ENCODE peak calls at places on chromosomes 5 and 9, in five cellular contexts. I is cardiac muscle cell, P is PC-3, Y is neural crest cell, H is PC-9. A is an unnamed sample.

GRCh38 chr9:114691046-114691955 is 9.3 kb upstream of the TEX48 start:
- DNase-seq in H (peak), P (peak), Y (no peak), I (no peak), A (no peak)

GRCh38 chr9:92612292-92612691 is 57.6 kb downstream of the IPPK start:
- DNase-seq in H (no peak), P (no peak), I (no peak), Y (no peak), A (no peak)

GRCh38 chr9:6733243-6733642 is 24.5 kb upstream of the KDM4C start:
- DNase-seq in H (no peak), Y (no peak), P (no peak), I (no peak), A (no peak)

GRCh38 chr5:11370985-11371384 is 533.3 kb downstream of the CTNND2 start:
- DNase-seq in P (no peak), H (no peak), I (no peak), Y (no peak), A (no peak)

GRCh38 chr9:75953218-75953617 is 62.7 kb downstream of the PCSK5 start:
- DNase-seq in P (no peak), H (no peak), Y (no peak), I (no peak), A (no peak)

GRCh38 chr5:43041669-43042175 is 1.6 kb upstream of the ANXA2R start:
- DNase-seq in P (peak), H (peak), I (peak), Y (peak), A (peak)

GRCh38 chr5:38556115-38556598 is 289 bp downstream of the LIFR start:
- DNase-seq in I (no peak), P (no peak), H (no peak), Y (peak), A (no peak)

GRCh38 chr9:87662808-87663528 is 63.0 kb upstream of the CTSL start:
- DNase-seq in Y (peak), P (peak), H (peak), I (peak), A (peak)

GRCh38 chr5:53368516-53368915 is 111.9 kb upstream of the FST start:
- DNase-seq in Y (no peak), H (no peak), P (peak), I (no peak), A (no peak)

GRCh38 chr5:179154346-179154990 is 94.3 kb downstream of the ZNF354C start:
- DNase-seq in H (no peak), P (no peak), I (no peak), Y (no peak), A (no peak)

GRCh38 chr5:37568893-37569292 is 189.8 kb downstream of the WDR70 start:
- DNase-seq in P (no peak), Y (no peak), I (no peak), H (no peak), A (no peak)

GRCh38 chr9:99385814-99386279 is 163.8 kb downstream of the SEC61B start:
- DNase-seq in Y (no peak), I (no peak), P (no peak), H (no peak), A (no peak)

GRCh38 chr9:133340916-133341315 is 4.9 kb upstream of the SURF6 start:
- DNase-seq in P (no peak), Y (no peak), I (no peak), H (no peak), A (no peak)

GRCh38 chr9:136539427-136540412 is 6.1 kb downstream of the NOTCH1 start:
- DNase-seq in P (peak), Y (no peak), I (no peak), H (peak), A (peak)

GRCh38 chr9:95193067-95193466 is 124.4 kb downstream of the FANCC start:
- DNase-seq in P (no peak), H (no peak), I (no peak), Y (no peak), A (no peak)
- TF ChIP-seq CTCF in P (peak), H (no peak), I (no peak), Y (peak), A (no peak)

GRCh38 chr9:129697956-129698757 is 32.7 kb downstream of the PRRX2 start:
- DNase-seq in P (no peak), H (no peak), I (no peak), Y (no peak), A (no peak)
- TF ChIP-seq CTCF in P (no peak), H (no peak), I (no peak), Y (no peak), A (no peak)

DNA sequence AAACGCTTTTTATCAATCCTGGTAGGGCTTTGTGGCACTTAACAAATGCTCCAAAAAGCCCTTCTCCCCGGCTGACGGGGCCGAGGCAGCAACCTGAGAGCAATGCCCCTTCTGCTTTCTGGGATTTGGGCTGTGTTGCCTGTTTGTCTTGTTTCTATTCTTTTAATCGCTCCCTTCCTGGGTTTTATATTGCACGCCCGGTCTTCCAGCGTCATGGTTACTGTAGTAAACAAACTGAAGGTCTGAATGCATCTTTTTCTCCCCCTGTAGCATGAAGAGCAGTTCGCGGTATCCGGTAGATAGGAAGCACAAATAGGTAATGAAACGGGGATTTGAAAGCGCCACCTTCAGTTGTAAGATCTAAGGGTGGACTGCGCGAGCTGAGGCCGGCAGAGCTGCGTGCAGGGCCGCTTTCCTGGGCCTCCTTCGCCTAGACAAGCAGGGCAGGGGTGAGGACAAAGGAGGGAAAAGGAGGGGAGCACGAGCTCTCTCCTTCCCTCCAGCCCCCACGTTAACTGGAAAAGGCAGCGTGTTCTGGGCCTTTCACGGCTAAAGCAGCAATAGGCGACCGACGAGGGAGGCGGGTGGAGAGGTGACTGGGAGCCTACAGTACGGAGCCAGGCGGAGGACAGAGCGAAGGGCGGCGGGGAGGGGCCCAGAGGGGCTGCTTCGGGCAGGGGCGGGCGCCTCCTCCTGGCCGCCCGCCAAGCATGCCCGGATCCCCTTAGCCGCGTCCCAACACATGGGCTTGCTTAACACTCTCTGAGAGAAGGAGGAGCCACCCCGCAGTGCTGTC is 49.3 kb upstream of the ZNF366 start:
- DNase-seq in H (peak), Y (peak), I (peak), P (peak), A (peak)
- TF ChIP-seq CTCF in H (no peak), Y (peak), I (peak), P (peak), A (peak)

GRCh38 chr9:1051286-1052118 is 1.3 kb downstream of the DMRT2 start:
- DNase-seq in Y (peak), P (no peak), H (no peak), I (peak), A (peak)

GRCh38 chr9:1052908-1053590 is 2.9 kb downstream of the DMRT2 start:
- DNase-seq in Y (no peak), H (no peak), P (no peak), I (no peak), A (no peak)

GRCh38 chr9:1050125-1050895 is at the start of gene DMRT2:
- DNase-seq in P (no peak), Y (peak), I (peak), H (no peak), A (peak)

GRCh38 chr9:1053848-1054365 is 3.8 kb downstream of the DMRT2 start:
- DNase-seq in I (no peak), P (no peak), H (no peak), Y (no peak), A (no peak)

GRCh38 chr9:1052119-1052907 is 2.2 kb downstream of the DMRT2 start:
- DNase-seq in H (no peak), Y (no peak), P (no peak), I (no peak), A (no peak)
- TF ChIP-seq CTCF in H (no peak), Y (peak), P (no peak), I (no peak), A (no peak)

DNA sequence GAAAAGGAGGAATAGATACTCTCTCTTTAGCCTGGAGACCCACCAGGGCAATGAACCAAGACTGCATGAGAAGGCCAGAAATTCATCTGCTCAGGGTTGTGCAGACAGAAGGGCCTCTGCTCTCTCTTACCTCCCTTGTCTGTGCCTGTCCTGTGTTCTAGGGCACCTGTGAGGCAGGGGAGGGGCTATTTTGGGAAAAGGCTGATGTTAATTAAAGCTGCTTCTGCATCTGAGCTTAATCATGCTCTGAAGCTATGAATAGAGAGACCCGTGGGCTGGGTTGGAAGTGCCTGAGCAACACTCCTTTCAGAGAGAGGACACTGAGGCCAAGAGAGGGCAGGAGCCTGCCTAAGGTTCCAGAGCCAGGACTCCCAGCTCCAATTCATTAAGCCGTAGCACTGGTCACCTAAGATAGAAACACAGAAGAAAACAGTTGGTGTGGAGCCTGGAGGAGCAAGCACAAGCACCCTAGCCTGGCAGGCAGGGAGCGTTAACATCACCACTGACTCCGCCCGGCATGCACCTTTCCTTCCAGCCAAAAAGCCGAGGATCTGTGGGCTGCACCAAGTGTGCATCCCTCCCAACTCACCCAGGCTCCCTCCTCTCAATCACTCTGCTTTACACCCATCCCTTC is 31.4 kb upstream of the STING1 start:
- DNase-seq in H (no peak), P (no peak), I (no peak), Y (no peak), A (no peak)
- TF ChIP-seq CTCF in H (peak), P (no peak), I (no peak), Y (no peak), A (peak)

DNA sequence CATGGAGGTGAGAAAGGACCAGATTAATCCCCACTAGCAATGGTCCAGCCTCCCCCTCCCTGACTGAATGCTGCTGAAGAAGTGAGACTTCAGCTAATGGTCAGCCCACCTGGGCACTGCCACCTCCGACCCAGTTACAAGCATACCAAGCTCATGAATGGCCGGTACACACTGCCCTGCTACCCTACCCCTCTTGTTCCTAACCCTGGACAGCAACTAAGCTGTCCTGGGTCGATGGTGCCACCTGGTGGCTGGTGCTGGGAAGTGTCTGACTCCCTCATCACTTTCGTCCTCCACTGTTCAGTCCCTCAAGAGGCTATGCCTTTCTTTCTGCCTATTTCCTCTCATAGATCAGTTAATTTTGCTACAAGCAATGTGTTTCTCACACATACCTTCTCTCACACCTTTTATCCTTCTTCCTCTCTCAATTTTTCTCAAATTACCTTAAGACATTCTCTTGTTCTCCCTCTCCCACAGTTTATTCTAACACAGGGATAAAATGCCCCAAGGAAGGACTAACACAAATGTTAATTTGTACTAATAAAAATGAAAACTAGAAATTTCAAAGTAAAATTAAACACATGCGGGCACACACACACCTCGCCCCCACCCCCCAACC is 42.4 kb downstream of the PAX5 start:
- DNase-seq in H (peak), I (no peak), Y (peak), P (peak), A (peak)
- TF ChIP-seq CTCF in H (peak), I (peak), Y (peak), P (peak), A (peak)

GRCh38 chr9:123011380-123011779 is 22.1 kb upstream of the GPR21 start:
- DNase-seq in I (no peak), P (no peak), Y (no peak), H (no peak), A (no peak)

GRCh38 chr9:123007269-123007668 is 26.2 kb upstream of the GPR21 start:
- DNase-seq in Y (no peak), I (no peak), P (no peak), H (no peak), A (no peak)

GRCh38 chr9:123008909-123009308 is 24.6 kb upstream of the GPR21 start:
- DNase-seq in I (no peak), Y (no peak), P (no peak), H (no peak), A (no peak)

GRCh38 chr9:123016631-123017030 is 16.8 kb upstream of the GPR21 start:
- DNase-seq in H (no peak), P (no peak), Y (no peak), I (no peak), A (no peak)

GRCh38 chr9:123011878-123012528 is 21.5 kb upstream of the GPR21 start:
- DNase-seq in Y (no peak), I (no peak), H (no peak), P (no peak), A (no peak)
- TF ChIP-seq CTCF in Y (no peak), I (no peak), H (no peak), P (no peak), A (no peak)

GRCh38 chr5:180291943-180292831 is at the start of gene MAPK9:
- DNase-seq in P (peak), H (peak), Y (peak), I (peak), A (peak)
- TF ChIP-seq CTCF in P (no peak), H (no peak), Y (no peak), I (no peak), A (no peak)